ENCODE peak calls at places on chromosomes 6 and 20, in four cellular contexts. X, Z, K and W are unnamed samples.

GRCh38 chr6:52139985-52140680 is 46.0 kb upstream of the IL17A start:
- DNase-seq in X (no peak), Z (no peak), K (no peak), W (no peak)

GRCh38 chr6:73803562-73804221 is 107.7 kb downstream of the CD109 start:
- DNase-seq in X (peak; percentile 93), Z (no peak), K (no peak), W (peak; percentile 13)

GRCh38 chr6:21441386-21441785 is 152.2 kb upstream of the SOX4 start:
- DNase-seq in X (no peak), Z (no peak), K (no peak), W (no peak)

GRCh38 chr6:5302995-5303622 is 41.8 kb downstream of the FARS2 start:
- DNase-seq in X (no peak), Z (no peak), K (peak; percentile 28), W (peak; percentile 76)

GRCh38 chr6:69624944-69625343 is 171.9 kb downstream of the LMBRD1 start:
- DNase-seq in X (peak; percentile 0), Z (no peak), K (no peak), W (no peak)

GRCh38 chr6:75437451-75438185 is 56.0 kb downstream of the FILIP1 start:
- DNase-seq in X (peak; percentile 62), Z (no peak), K (peak; percentile 30), W (no peak)

GRCh38 chr6:97040355-97040860 is 115.9 kb downstream of the KLHL32 start:
- DNase-seq in X (no peak), Z (no peak), K (no peak), W (no peak)

GRCh38 chr6:77813090-77813489 is 160.3 kb downstream of the MEI4 start:
- DNase-seq in X (no peak), Z (no peak), K (no peak), W (no peak)

GRCh38 chr6:45438849-45439406 is 61.2 kb upstream of the SUPT3H start:
- DNase-seq in X (peak; percentile 88), Z (no peak), K (no peak), W (no peak)

GRCh38 chr6:138026342-138026741 is 80.9 kb downstream of the PERP start:
- DNase-seq in X (no peak), Z (no peak), K (no peak), W (no peak)

GRCh38 chr6:22221630-22222029 is 75.2 kb downstream of the PRL start:
- DNase-seq in X (no peak), Z (no peak), K (no peak), W (no peak)

GRCh38 chr20:38196592-38196991 is 31.5 kb upstream of the TGM2 start:
- DNase-seq in X (peak; percentile 89), Z (no peak), K (peak; percentile 38), W (no peak)

GRCh38 chr6:112308476-112308875 is 38.7 kb upstream of the RFPL4B start:
- DNase-seq in X (no peak), Z (no peak), K (no peak), W (no peak)

GRCh38 chr20:14919473-14920157 is 582.2 kb upstream of the FLRT3 start:
- DNase-seq in X (no peak), Z (no peak), K (no peak), W (peak; percentile 66)

GRCh38 chr6:113859349-113860164 is 2.4 kb downstream of the MARCKS start:
- DNase-seq in X (peak; percentile 55), Z (no peak), K (no peak), W (peak; percentile 35)

GRCh38 chr20:54347216-54347833 is 128.1 kb upstream of the DOK5 start:
- DNase-seq in X (no peak), Z (no peak), K (no peak), W (no peak)

GRCh38 chr6:45647341-45648138 is 269.8 kb upstream of the SUPT3H start:
- DNase-seq in X (no peak), Z (no peak), K (no peak), W (no peak)

GRCh38 chr20:46994341-46994740 is 99.7 kb downstream of the EYA2 start:
- DNase-seq in X (no peak), Z (no peak), K (no peak), W (no peak)

GRCh38 chr6:125481056-125481455 is 179.3 kb upstream of the HDDC2 start:
- DNase-seq in X (no peak), Z (no peak), K (no peak), W (no peak)

GRCh38 chr6:14283600-14284235 is 166.1 kb downstream of the CD83 start:
- DNase-seq in X (peak; percentile 27), Z (no peak), K (no peak), W (no peak)

GRCh38 chr20:33518071-33518470 is 28.2 kb downstream of the CBFA2T2 start:
- DNase-seq in X (peak; percentile 47), Z (no peak), K (no peak), W (no peak)

GRCh38 chr20:54017846-54018245 is 52.5 kb downstream of the BCAS1 start:
- DNase-seq in X (no peak), Z (no peak), K (no peak), W (no peak)

GRCh38 chr6:107114872-107115694 is at the start of gene BEND3:
- DNase-seq in X (no peak), Z (no peak), K (no peak), W (peak; percentile 31)

GRCh38 chr6:157194643-157195042 is 128.7 kb downstream of the TMEM242 start:
- DNase-seq in X (peak; percentile 27), Z (no peak), K (no peak), W (no peak)

GRCh38 chr20:53186630-53187029 is 214.5 kb downstream of the TSHZ2 start:
- DNase-seq in X (no peak), Z (no peak), K (no peak), W (no peak)

GRCh38 chr6:22877946-22878705 is 308.8 kb downstream of the HDGFL1 start:
- DNase-seq in X (peak; percentile 69), Z (no peak), K (no peak), W (no peak)

GRCh38 chr6:41090841-41091761 is 18.3 kb downstream of the NFYA start:
- DNase-seq in X (no peak), Z (no peak), K (no peak), W (no peak)

GRCh38 chr6:75748743-75749538 is at the start of gene MYO6:
- DNase-seq in X (peak; percentile 56), Z (peak; percentile 4), K (peak; percentile 32), W (peak; percentile 75)

GRCh38 chr20:64116541-64117423 is 9.4 kb upstream of the NPBWR2 start:
- DNase-seq in X (no peak), Z (no peak), K (no peak), W (no peak)

GRCh38 chr20:58692579-58693225 is at the start of gene NPEPL1:
- DNase-seq in X (peak; percentile 74), Z (no peak), K (no peak), W (peak; percentile 73)

GRCh38 chr20:53362736-53363135 is 230.9 kb downstream of the ZNF217 start:
- DNase-seq in X (no peak), Z (no peak), K (no peak), W (no peak)

GRCh38 chr6:106692823-106693216 is 63.4 kb downstream of the QRSL1 start:
- DNase-seq in X (no peak), Z (no peak), K (no peak), W (peak; percentile 39)

GRCh38 chr6:106745396-106745795 is 116.0 kb downstream of the QRSL1 start:
- DNase-seq in X (no peak), Z (no peak), K (no peak), W (no peak)

GRCh38 chr6:144482142-144482541 is 197.0 kb downstream of the UTRN start:
- DNase-seq in X (peak; percentile 86), Z (no peak), K (peak; percentile 43), W (peak; percentile 78)

GRCh38 chr6:149864578-149865535 is 698 bp upstream of the LRP11 start:
- DNase-seq in X (peak; percentile 84), Z (no peak), K (no peak), W (peak; percentile 67)

DNA sequence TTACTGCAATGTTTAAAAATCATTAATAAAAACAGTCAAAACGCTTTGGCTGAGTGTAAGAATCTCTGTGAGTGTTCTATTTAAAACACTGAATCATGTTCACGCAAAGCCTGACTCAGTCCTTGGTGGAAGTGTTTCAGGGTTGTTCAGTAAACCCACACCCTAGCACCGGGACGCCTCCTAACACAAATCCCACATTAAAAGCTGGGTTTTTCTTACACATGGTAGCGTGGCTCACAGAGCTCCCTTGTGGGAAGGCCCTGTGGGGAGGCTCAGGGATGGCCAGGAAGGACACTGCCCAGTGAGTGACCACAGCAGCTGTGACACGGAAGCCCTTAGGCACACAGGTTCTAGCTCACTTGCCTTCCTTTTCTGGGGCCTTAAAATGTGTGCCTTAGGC is 80.2 kb downstream of the GMPR start:
- DNase-seq in X (peak; percentile 78), Z (no peak), K (peak; percentile 29), W (no peak)
- H3K4me1 ChIP-seq in X (peaks cover 42% of the 10 kb centered on the region), Z (peaks cover 68% of the 10 kb centered on the region), K (peaks cover 70% of the 10 kb centered on the region), W (peaks cover 6% of the 10 kb centered on the region)

DNA sequence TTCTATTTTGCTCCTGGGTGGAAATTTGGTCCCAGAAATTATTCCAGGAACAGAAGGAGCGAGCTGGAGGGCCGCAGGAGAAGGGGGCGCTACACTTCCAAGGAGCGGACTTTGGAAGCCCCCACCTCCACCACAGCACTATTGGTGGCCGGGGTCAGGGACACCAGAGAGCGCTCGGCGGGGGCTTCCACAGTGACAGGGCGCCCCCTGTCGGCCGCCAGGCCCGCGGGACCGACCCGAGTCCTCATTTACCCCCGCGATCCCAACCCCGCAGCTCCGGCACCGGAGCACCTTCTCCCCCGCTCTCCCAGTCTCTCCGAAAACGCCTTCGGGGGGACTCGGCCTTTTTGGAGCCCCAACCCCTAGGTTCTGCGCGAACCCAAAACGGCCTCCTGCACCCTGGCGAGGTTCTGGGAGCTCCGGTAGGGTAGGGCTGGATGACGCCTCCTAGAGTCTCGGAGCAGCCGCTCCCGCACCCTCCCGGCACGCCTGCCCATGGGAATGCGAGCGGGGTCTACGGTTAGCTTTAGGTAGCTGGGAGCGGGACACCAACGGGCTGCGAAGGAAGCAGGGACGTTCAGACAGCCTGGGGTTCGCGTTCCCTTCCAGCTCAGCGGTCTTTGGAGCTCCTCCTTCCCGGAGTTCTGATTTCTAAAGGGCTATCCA is 2.4 kb upstream of the FOXA2 start:
- DNase-seq in X (no peak), Z (no peak), K (no peak), W (peak; percentile 43)
- H3K4me3 ChIP-seq in X (no peak overlapping the region), Z (no peak overlapping the region), K (peak overlapping the region; percentile 20), W (no peak overlapping the region)

DNA sequence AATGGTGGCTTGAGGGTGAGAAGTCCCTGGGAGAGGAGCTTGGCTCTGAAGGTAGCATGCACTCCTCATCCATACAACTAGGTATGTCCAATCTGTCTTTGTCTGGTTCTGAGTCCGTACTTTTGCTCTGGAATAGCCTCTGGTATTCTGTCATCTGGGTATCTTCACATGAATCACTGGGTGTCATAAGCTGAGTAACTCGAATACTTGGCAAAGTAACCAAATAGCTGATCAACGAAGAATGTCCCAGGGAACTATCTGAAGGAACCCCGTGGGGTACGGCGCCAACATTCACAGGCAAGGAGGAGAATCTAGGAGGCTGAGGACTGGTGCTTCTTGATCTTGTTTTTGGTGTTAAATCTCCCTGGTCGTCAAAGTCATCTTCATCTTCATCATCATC is 184.8 kb downstream of the HIVEP2 start:
- DNase-seq in X (no peak), Z (no peak), K (no peak), W (no peak)
- H3K36me3 ChIP-seq in X (peaks cover 3% of the 10 kb centered on the region), Z (peaks cover 79% of the 10 kb centered on the region), K (peaks cover 3% of the 10 kb centered on the region), W (peaks cover 5% of the 10 kb centered on the region)

DNA sequence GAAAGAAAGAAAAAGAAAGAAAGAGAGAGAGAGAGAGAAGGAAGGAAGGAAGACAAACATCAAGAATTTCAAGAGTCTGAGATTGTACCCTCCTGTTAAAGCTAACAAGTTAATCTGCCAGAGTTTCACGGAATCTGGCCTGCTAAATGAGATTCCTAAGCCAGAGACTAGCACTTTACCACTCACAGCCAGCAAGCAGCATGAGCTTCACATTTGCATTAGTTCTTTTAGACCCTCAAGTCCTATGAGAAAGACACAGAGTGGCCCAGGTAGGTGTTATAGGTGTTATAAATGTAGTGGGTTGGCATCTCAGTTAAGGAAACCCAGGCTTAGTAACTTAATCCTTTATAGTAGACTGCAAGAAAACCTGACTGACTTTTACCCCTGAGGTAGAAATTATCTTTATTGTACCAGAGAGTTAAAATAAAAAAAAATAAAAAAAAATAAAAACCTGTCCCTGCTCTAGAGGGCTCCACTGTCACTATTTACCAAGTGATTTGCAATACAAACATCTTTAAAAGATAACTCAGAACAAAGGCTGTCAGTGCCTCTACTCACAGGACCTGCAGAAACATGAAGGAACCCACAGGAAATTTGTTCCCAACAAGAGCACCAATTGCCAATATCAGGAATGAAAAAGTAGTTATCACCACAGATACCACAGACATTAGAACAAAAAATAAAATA is 9.7 kb upstream of the IBTK start:
- DNase-seq in X (no peak), Z (no peak), K (no peak), W (no peak)
- H3K4me1 ChIP-seq in X (peaks cover 8% of the 10 kb centered on the region), Z (peaks cover 18% of the 10 kb centered on the region), K (no peaks in the 10 kb centered on the region), W (no peaks in the 10 kb centered on the region)